ENCODE peak calls at places on chromosomes 2 and 18, in ten cellular contexts. Z is heart left ventricle, J is transverse colon, L is right lobe of liver, F is esophagus squamous epithelium, R is Peyer's patch, U is IMR-90, V is A549, Q is stomach, T is ovary. W is an unnamed sample. For H3K4me1, the result is how much of the 10 kb centered on the place peaks cover.

GRCh38 chr2:174835797-174836255 is 71.6 kb upstream of the CHRNA1 start:
- DNase-seq in Z (no peak), J (no peak), L (no peak), F (no peak), R (no peak), U (peak), V (no peak), Q (no peak), T (no peak), W (no peak)

GRCh38 chr18:44080054-44080453 is 600.6 kb upstream of the SETBP1 start:
- DNase-seq in Z (no peak), J (no peak), L (no peak), F (no peak), R (no peak), U (no peak), V (no peak), Q (no peak), T (no peak), W (no peak)

GRCh38 chr2:68716948-68717661 is 17.5 kb upstream of the ARHGAP25 start:
- DNase-seq in Z (no peak), J (no peak), L (no peak), F (no peak), R (no peak), U (no peak), V (no peak), Q (no peak), T (no peak), W (no peak)

GRCh38 chr2:108534577-108535379 is 508 bp downstream of the LIMS1 start:
- DNase-seq in Z (peak), J (peak), L (peak), F (no peak), R (peak), U (no peak), V (peak), Q (peak), T (peak), W (peak)

GRCh38 chr18:49921278-49922037 is 108.1 kb upstream of the ACAA2 start:
- DNase-seq in Z (no peak), J (no peak), L (no peak), F (no peak), R (no peak), U (no peak), V (no peak), Q (no peak), T (no peak), W (no peak)

GRCh38 chr2:96408631-96409542 is 73.3 kb downstream of the NCAPH start:
- DNase-seq in Z (peak), J (no peak), L (no peak), F (no peak), R (no peak), U (peak), V (no peak), Q (peak), T (peak), W (peak)

GRCh38 chr2:167140767-167141166 is 252.5 kb downstream of the XIRP2 start:
- DNase-seq in Z (peak), J (no peak), L (no peak), F (no peak), R (no peak), U (peak), V (no peak), Q (no peak), T (no peak), W (peak)

GRCh38 chr2:225027061-225027762 is 15.1 kb downstream of the DOCK10 start:
- DNase-seq in Z (no peak), J (no peak), L (no peak), F (no peak), R (no peak), U (no peak), V (no peak), Q (no peak), T (no peak), W (no peak)

GRCh38 chr2:239770240-239770639 is 254.9 kb downstream of the NDUFA10 start:
- DNase-seq in Z (no peak), J (no peak), L (peak), F (no peak), R (no peak), U (no peak), V (no peak), Q (no peak), T (no peak), W (no peak)

GRCh38 chr18:28095041-28095440 is 81.9 kb downstream of the CDH2 start:
- DNase-seq in Z (no peak), J (no peak), L (no peak), F (no peak), R (no peak), U (peak), V (no peak), Q (no peak), T (no peak), W (no peak)

GRCh38 chr2:64479259-64480198 is 25.6 kb downstream of the LGALSL start:
- DNase-seq in Z (no peak), J (no peak), L (no peak), F (no peak), R (no peak), U (no peak), V (no peak), Q (no peak), T (no peak), W (no peak)

GRCh38 chr2:64481665-64482064 is 27.7 kb downstream of the LGALSL start:
- DNase-seq in Z (no peak), J (no peak), L (no peak), F (no peak), R (no peak), U (no peak), V (no peak), Q (no peak), T (no peak), W (no peak)

GRCh38 chr2:64478502-64479230 is 24.7 kb downstream of the LGALSL start:
- DNase-seq in Z (no peak), J (no peak), L (no peak), F (no peak), R (no peak), U (no peak), V (no peak), Q (no peak), T (no peak), W (no peak)

GRCh38 chr2:64477037-64477436 is 23.1 kb downstream of the LGALSL start:
- DNase-seq in Z (no peak), J (no peak), L (no peak), F (no peak), R (no peak), U (no peak), V (no peak), Q (no peak), T (no peak), W (no peak)

GRCh38 chr2:64478036-64478435 is 24.1 kb downstream of the LGALSL start:
- DNase-seq in Z (no peak), J (no peak), L (no peak), F (no peak), R (no peak), U (no peak), V (no peak), Q (no peak), T (no peak), W (no peak)
- H3K4me1 ChIP-seq in Z (under half), J (under half), L (under half), F (under half), R (under half), U (under half), V (under half), Q (under half), T (under half), W (under half)

GRCh38 chr18:10953672-10954071 is 195.7 kb downstream of the PIEZO2 start:
- DNase-seq in Z (no peak), J (peak), L (no peak), F (no peak), R (no peak), U (no peak), V (no peak), Q (no peak), T (no peak), W (no peak)

GRCh38 chr18:10949655-10950054 is 199.7 kb downstream of the PIEZO2 start:
- DNase-seq in Z (no peak), J (no peak), L (no peak), F (no peak), R (no peak), U (peak), V (no peak), Q (no peak), T (no peak), W (no peak)

GRCh38 chr18:10951631-10952544 is 197.5 kb downstream of the PIEZO2 start:
- DNase-seq in Z (no peak), J (no peak), L (no peak), F (no peak), R (no peak), U (no peak), V (no peak), Q (no peak), T (no peak), W (no peak)

GRCh38 chr18:10950080-10950875 is 199.1 kb downstream of the PIEZO2 start:
- DNase-seq in Z (no peak), J (no peak), L (no peak), F (no peak), R (no peak), U (no peak), V (no peak), Q (no peak), T (no peak), W (no peak)

GRCh38 chr18:10950876-10951630 is 198.3 kb downstream of the PIEZO2 start:
- DNase-seq in Z (no peak), J (no peak), L (no peak), F (no peak), R (no peak), U (no peak), V (no peak), Q (no peak), T (no peak), W (peak)
- H3K27ac ChIP-seq in Z (no peak), J (no peak), L (no peak), F (no peak), R (no peak), U (no peak), V (no peak), Q (no peak), T (no peak), W (peak)

DNA sequence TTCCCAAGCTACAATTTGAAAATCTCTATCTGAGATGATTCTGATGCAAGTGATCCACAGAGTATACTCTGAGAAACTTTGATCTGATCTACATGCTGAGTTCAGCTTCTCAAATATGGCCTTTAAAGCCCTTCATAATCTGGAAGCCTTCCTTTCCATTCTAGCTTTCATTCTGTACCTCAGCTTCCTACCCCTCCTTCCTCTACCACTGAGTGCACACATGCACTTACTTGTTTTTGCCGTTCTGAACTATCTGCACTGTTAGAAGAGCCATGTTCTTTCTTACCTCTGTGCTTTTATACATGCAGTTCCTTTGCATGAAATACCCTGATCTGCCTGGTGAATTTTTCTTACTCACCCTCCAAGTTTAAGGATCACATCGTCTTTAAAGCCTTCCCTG is 25.0 kb downstream of the REL start:
- DNase-seq in Z (no peak), J (no peak), L (no peak), F (no peak), R (no peak), U (no peak), V (no peak), Q (no peak), T (no peak), W (no peak)
- TF ChIP-seq POLR2A in Z (no peak), J (no peak), L (no peak), F (no peak), R (no peak), U (no peak), V (no peak), Q (no peak), T (no peak), W (no peak)

DNA sequence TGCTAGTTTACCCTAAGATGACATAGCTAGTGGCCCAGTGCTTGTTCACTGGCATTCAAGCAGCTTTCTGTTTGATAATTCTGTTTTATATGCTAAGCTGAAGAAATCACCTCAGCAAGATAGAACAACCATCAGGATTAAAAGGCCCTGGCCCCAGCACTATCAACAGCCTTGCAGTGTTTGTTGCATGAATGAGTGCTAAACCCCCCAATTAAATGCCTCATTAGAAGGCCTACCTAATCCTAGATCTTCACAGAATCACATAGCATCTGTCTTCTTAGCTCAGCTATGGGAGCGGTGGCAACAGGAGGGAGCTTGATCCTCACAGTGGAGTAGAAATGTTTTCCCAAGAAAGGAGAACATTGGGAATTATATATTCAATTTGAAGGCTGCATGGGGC is 194.1 kb upstream of the HNMT start:
- DNase-seq in Z (no peak), J (no peak), L (no peak), F (no peak), R (no peak), U (no peak), V (no peak), Q (no peak), T (no peak), W (no peak)
- H3K4me1 ChIP-seq in Z (under half), J (under half), L (under half), F (under half), R (under half), U (under half), V (under half), Q (under half), T (under half), W (under half)

DNA sequence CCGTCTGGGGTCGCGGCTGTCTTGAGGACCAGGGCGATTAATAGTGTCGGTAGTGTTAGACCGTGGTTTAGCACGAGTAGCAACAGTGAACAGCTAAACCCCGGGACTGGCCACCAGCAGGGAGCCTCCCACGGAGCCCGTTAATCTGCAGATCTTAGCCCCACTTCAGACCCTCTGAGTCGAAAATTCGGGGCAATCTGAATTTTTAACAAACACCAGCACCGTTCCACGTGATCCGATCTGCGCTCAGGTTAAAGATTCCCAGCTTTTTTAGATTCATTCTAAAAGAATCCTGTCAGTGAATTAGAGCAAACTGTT is 479 bp upstream of the ATP5F1A start:
- DNase-seq in Z (no peak), J (no peak), L (no peak), F (no peak), R (no peak), U (no peak), V (no peak), Q (no peak), T (no peak), W (no peak)
- H3K27ac ChIP-seq in Z (peak), J (peak), L (peak), F (peak), R (peak), U (peak), V (peak), Q (peak), T (no peak), W (peak)

GRCh38 chr2:134446431-134447091 is 192.7 kb downstream of the MGAT5 start:
- DNase-seq in Z (no peak), J (no peak), L (no peak), F (no peak), R (no peak), U (peak), V (no peak), Q (no peak), T (no peak), W (no peak)
- TF ChIP-seq POLR2A in Z (no peak), J (no peak), L (no peak), F (no peak), R (no peak), U (no peak), V (no peak), Q (no peak), T (no peak), W (no peak)

W was measured in body of pancreas.